ENCODE peak calls at places on chromosomes 1 and 21, in five cellular contexts. P is CD8-positive, alpha-beta memory T cell; L is kidney; T is lower lobe of right lung; I is left ventricle myocardium inferior. Z is an unnamed sample.

GRCh38 chr1:8238141-8239038 is 79.5 kb upstream of the SLC45A1 start:
- DNase-seq in I (no peak), P (no peak), L (no peak), T (no peak), Z (no peak)

GRCh38 chr1:14020006-14020405 is 320.0 kb downstream of the PRDM2 start:
- DNase-seq in L (no peak), T (no peak), I (no peak), P (no peak), Z (no peak)

GRCh38 chr1:43650306-43650941 is 475 bp downstream of the KDM4A start:
- DNase-seq in P (peak), I (peak), T (peak), L (peak), Z (peak)

GRCh38 chr1:6258675-6259074 is 2.2 kb downstream of the GPR153 start:
- DNase-seq in I (no peak), T (peak), L (no peak), P (no peak), Z (no peak)

GRCh38 chr1:77168358-77168757 is 50.9 kb downstream of the PIGK start:
- DNase-seq in I (no peak), T (no peak), P (no peak), L (no peak), Z (no peak)

GRCh38 chr1:116256875-116257823 is 115.9 kb upstream of the ATP1A1 start:
- DNase-seq in I (no peak), P (no peak), L (no peak), T (no peak), Z (no peak)

GRCh38 chr1:27418326-27418761 is 25.9 kb downstream of the GPR3 start:
- DNase-seq in I (peak), T (peak), P (no peak), L (peak), Z (no peak)

GRCh38 chr1:109490029-109490933 is 3.6 kb upstream of the CYB561D1 start:
- DNase-seq in L (no peak), P (peak), I (peak), T (no peak), Z (peak)

GRCh38 chr1:224726783-224727182 is 110.7 kb downstream of the CNIH3 start:
- DNase-seq in P (no peak), I (no peak), T (peak), L (no peak), Z (no peak)

GRCh38 chr21:26565105-26565504 is 8.0 kb downstream of the CYYR1 start:
- DNase-seq in L (no peak), I (no peak), T (no peak), P (no peak), Z (no peak)
- H3K27ac ChIP-seq in L (no peak), I (peak), T (no peak), P (no peak), Z (no peak)

GRCh38 chr1:182955596-182956588 is 2.9 kb upstream of the SHCBP1L start:
- DNase-seq in I (no peak), L (peak), T (no peak), P (no peak), Z (no peak)

GRCh38 chr1:182956708-182957365 is 3.9 kb upstream of the SHCBP1L start:
- DNase-seq in L (no peak), T (no peak), I (no peak), P (no peak), Z (no peak)

GRCh38 chr1:182962554-182963115 is 9.7 kb upstream of the SHCBP1L start:
- DNase-seq in T (peak), P (no peak), I (peak), L (peak), Z (peak)

GRCh38 chr1:182960046-182960445 is 7.1 kb upstream of the SHCBP1L start:
- DNase-seq in L (peak), T (no peak), I (no peak), P (no peak), Z (no peak)

GRCh38 chr1:182957902-182958395 is 5.0 kb upstream of the SHCBP1L start:
- DNase-seq in T (no peak), L (no peak), I (no peak), P (no peak), Z (peak)
- H3K27ac ChIP-seq in T (no peak), L (no peak), I (no peak), P (no peak), Z (peak)

DNA sequence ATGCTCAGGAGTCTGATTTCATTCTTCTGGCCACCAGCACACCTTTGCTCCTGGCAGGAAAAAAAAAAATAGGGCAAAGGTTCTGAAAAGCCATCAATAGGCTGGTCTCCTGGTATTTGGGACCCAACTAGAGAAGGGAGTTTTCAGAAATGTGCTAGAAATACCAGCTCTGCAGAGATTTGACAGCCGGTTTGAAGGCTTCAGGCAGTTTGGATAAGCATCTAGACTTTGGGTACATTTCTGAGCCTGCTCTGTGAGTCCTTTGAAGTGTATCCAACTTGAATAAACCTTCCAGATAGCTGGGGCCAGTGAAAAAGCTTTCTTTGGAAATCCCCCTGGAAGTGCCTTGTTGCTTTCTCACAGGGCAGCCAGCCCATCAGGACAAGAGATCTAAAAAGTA is 6.3 kb upstream of the PEF1 start:
- DNase-seq in I (no peak), P (no peak), L (no peak), T (no peak), Z (no peak)
- H3K27ac ChIP-seq in I (peak), P (no peak), L (no peak), T (no peak), Z (no peak)

GRCh38 chr1:155137550-155137949 is 1.9 kb downstream of the SLC50A1 start:
- DNase-seq in I (no peak), T (no peak), L (no peak), P (no peak), Z (no peak)
- H3K27ac ChIP-seq in I (no peak), T (no peak), L (no peak), P (peak), Z (no peak)